ENCODE peak calls at places on chromosomes 13 and 19, in seven cellular contexts. One of them, this sample, is unnamed.

GRCh38 chr13:110326263-110326904 is 19.3 kb downstream of the COL4A2 start:
- DNase-seq in neuronal stem cell: no peak
- DNase-seq in GM23338: no peak
- DNase-seq in CD4-positive, alpha-beta memory T cell: no peak
- DNase-seq in ovary: no peak
- DNase-seq in endodermal cell: peak; percentile 66
- DNase-seq in RWPE2: no peak
- DNase-seq in this sample: no peak

GRCh38 chr13:30466841-30467252 is 1.1 kb upstream of the HMGB1 start:
- DNase-seq in GM23338: no peak
- DNase-seq in neuronal stem cell: no peak
- DNase-seq in ovary: no peak
- DNase-seq in CD4-positive, alpha-beta memory T cell: no peak
- DNase-seq in endodermal cell: no peak
- DNase-seq in RWPE2: no peak
- DNase-seq in this sample: no peak

GRCh38 chr13:99028890-99029289 is 51.0 kb upstream of the DOCK9 start:
- DNase-seq in GM23338: peak; percentile 78
- DNase-seq in CD4-positive, alpha-beta memory T cell: no peak
- DNase-seq in ovary: no peak
- DNase-seq in endodermal cell: peak; percentile 85
- DNase-seq in RWPE2: no peak
- DNase-seq in neuronal stem cell: no peak
- DNase-seq in this sample: peak; percentile 27

GRCh38 chr19:44598880-44599279 is 14.5 kb upstream of the IGSF23 start:
- DNase-seq in CD4-positive, alpha-beta memory T cell: no peak
- DNase-seq in ovary: no peak
- DNase-seq in GM23338: no peak
- DNase-seq in RWPE2: no peak
- DNase-seq in neuronal stem cell: no peak
- DNase-seq in endodermal cell: no peak
- DNase-seq in this sample: no peak

GRCh38 chr19:11152318-11153062 is 3.1 kb downstream of the SPC24 start:
- DNase-seq in GM23338: no peak
- DNase-seq in ovary: peak; percentile 68
- DNase-seq in RWPE2: no peak
- DNase-seq in CD4-positive, alpha-beta memory T cell: no peak
- DNase-seq in endodermal cell: no peak
- DNase-seq in neuronal stem cell: no peak
- DNase-seq in this sample: peak; percentile 49

GRCh38 chr19:2550431-2551171 is 74.7 kb downstream of the GADD45B start:
- DNase-seq in neuronal stem cell: no peak
- DNase-seq in ovary: no peak
- DNase-seq in endodermal cell: peak; percentile 71
- DNase-seq in GM23338: peak; percentile 43
- DNase-seq in RWPE2: no peak
- DNase-seq in CD4-positive, alpha-beta memory T cell: no peak
- DNase-seq in this sample: no peak

GRCh38 chr13:110713981-110714797 is 689 bp downstream of the ING1 start:
- DNase-seq in CD4-positive, alpha-beta memory T cell: peak; percentile 73
- DNase-seq in endodermal cell: peak; percentile 77
- DNase-seq in GM23338: peak; percentile 53
- DNase-seq in neuronal stem cell: peak; percentile 38
- DNase-seq in ovary: peak; percentile 61
- DNase-seq in RWPE2: peak; percentile 64
- DNase-seq in this sample: peak; percentile 58

GRCh38 chr19:19627716-19628498 is at the start of gene LPAR2:
- DNase-seq in CD4-positive, alpha-beta memory T cell: peak; percentile 84
- DNase-seq in GM23338: peak; percentile 78
- DNase-seq in RWPE2: no peak
- DNase-seq in ovary: peak; percentile 47
- DNase-seq in neuronal stem cell: peak; percentile 46
- DNase-seq in endodermal cell: peak; percentile 89
- DNase-seq in this sample: peak; percentile 64

GRCh38 chr13:99280166-99280565 is 22.0 kb upstream of the GPR18 start:
- DNase-seq in endodermal cell: no peak
- DNase-seq in neuronal stem cell: no peak
- DNase-seq in ovary: no peak
- DNase-seq in RWPE2: no peak
- DNase-seq in CD4-positive, alpha-beta memory T cell: no peak
- DNase-seq in GM23338: no peak
- DNase-seq in this sample: no peak

GRCh38 chr19:3656073-3656746 is 29.6 kb upstream of the CACTIN start:
- DNase-seq in GM23338: no peak
- DNase-seq in RWPE2: no peak
- DNase-seq in CD4-positive, alpha-beta memory T cell: no peak
- DNase-seq in ovary: no peak
- DNase-seq in endodermal cell: no peak
- DNase-seq in neuronal stem cell: no peak
- DNase-seq in this sample: no peak

GRCh38 chr19:31491246-31491645 is 142.0 kb upstream of the TSHZ3 start:
- DNase-seq in ovary: no peak
- DNase-seq in neuronal stem cell: no peak
- DNase-seq in endodermal cell: no peak
- DNase-seq in RWPE2: no peak
- DNase-seq in CD4-positive, alpha-beta memory T cell: no peak
- DNase-seq in GM23338: no peak
- DNase-seq in this sample: no peak

GRCh38 chr13:33281951-33282595 is 3.5 kb downstream of the STARD13 start:
- DNase-seq in RWPE2: no peak
- DNase-seq in CD4-positive, alpha-beta memory T cell: no peak
- DNase-seq in ovary: no peak
- DNase-seq in neuronal stem cell: no peak
- DNase-seq in endodermal cell: no peak
- DNase-seq in GM23338: no peak
- DNase-seq in this sample: no peak

GRCh38 chr13:109867766-109868165 is 81.4 kb upstream of the IRS2 start:
- DNase-seq in RWPE2: no peak
- DNase-seq in neuronal stem cell: no peak
- DNase-seq in GM23338: no peak
- DNase-seq in ovary: no peak
- DNase-seq in endodermal cell: no peak
- DNase-seq in CD4-positive, alpha-beta memory T cell: no peak
- DNase-seq in this sample: no peak

GRCh38 chr19:48506138-48506733 is 5.4 kb downstream of the LMTK3 start:
- DNase-seq in GM23338: peak; percentile 85
- DNase-seq in neuronal stem cell: no peak
- DNase-seq in endodermal cell: peak; percentile 57
- DNase-seq in ovary: no peak
- DNase-seq in RWPE2: no peak
- DNase-seq in CD4-positive, alpha-beta memory T cell: peak; percentile 61
- DNase-seq in this sample: no peak

GRCh38 chr19:38919837-38920528 is 8.0 kb upstream of the CCER2 start:
- DNase-seq in CD4-positive, alpha-beta memory T cell: no peak
- DNase-seq in endodermal cell: no peak
- DNase-seq in neuronal stem cell: no peak
- DNase-seq in GM23338: no peak
- DNase-seq in ovary: no peak
- DNase-seq in RWPE2: no peak
- DNase-seq in this sample: no peak

GRCh38 chr13:114148521-114148855 is 16.1 kb upstream of the RASA3 start:
- DNase-seq in endodermal cell: no peak
- DNase-seq in ovary: no peak
- DNase-seq in CD4-positive, alpha-beta memory T cell: peak; percentile 93
- DNase-seq in RWPE2: no peak
- DNase-seq in neuronal stem cell: no peak
- DNase-seq in GM23338: no peak
- DNase-seq in this sample: no peak

GRCh38 chr13:33057019-33057785 is 41.0 kb downstream of the KL start:
- DNase-seq in CD4-positive, alpha-beta memory T cell: no peak
- DNase-seq in GM23338: peak; percentile 58
- DNase-seq in ovary: no peak
- DNase-seq in neuronal stem cell: peak; percentile 54
- DNase-seq in RWPE2: no peak
- DNase-seq in endodermal cell: peak; percentile 77
- DNase-seq in this sample: no peak

GRCh38 chr19:50203281-50204080 is at the start of gene MYH14:
- DNase-seq in neuronal stem cell: peak; percentile 93
- DNase-seq in GM23338: peak; percentile 97
- DNase-seq in ovary: peak; percentile 24
- DNase-seq in endodermal cell: peak; percentile 98
- DNase-seq in RWPE2: no peak
- DNase-seq in CD4-positive, alpha-beta memory T cell: no peak
- DNase-seq in this sample: peak; percentile 88

GRCh38 chr13:110555601-110556223 is 5.8 kb downstream of the RAB20 start:
- DNase-seq in endodermal cell: no peak
- DNase-seq in neuronal stem cell: no peak
- DNase-seq in CD4-positive, alpha-beta memory T cell: no peak
- DNase-seq in ovary: no peak
- DNase-seq in RWPE2: no peak
- DNase-seq in GM23338: no peak
- DNase-seq in this sample: peak; percentile 46

GRCh38 chr13:106133025-106133424 is 402.4 kb downstream of the EFNB2 start:
- DNase-seq in RWPE2: no peak
- DNase-seq in CD4-positive, alpha-beta memory T cell: no peak
- DNase-seq in GM23338: no peak
- DNase-seq in ovary: no peak
- DNase-seq in neuronal stem cell: no peak
- DNase-seq in endodermal cell: no peak
- DNase-seq in this sample: no peak

DNA sequence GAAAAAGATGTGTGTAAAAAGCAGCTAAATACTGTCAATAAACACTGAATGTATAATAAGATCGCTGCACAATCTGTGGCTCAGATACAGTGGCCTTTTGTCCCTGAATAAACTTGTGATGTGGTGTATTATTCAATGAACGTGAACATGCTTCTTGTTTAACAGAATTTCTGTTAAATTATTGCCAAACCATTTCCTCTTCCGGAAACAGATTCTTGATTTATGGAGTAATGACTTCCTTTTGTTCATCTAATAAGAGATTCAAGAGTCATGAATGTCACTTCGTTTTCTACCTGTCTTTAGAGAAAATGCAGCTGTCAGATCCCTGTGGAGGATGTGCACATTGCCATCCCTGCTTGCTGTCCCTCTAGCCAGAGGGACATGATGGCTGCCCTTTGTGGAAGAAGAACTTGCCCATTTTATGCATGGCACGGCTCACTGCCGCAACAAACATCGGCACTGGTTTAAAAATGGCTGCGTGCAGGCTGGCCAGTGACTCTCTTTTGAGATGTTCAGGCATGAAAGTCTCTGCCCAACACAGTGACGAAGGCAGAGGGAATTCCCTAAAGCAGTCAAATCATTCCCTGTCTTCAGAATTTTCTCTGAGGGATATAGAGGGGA is 3.1 kb upstream of the TNFSF13B start:
- DNase-seq in endodermal cell: no peak
- DNase-seq in ovary: no peak
- DNase-seq in neuronal stem cell: no peak
- DNase-seq in GM23338: no peak
- DNase-seq in RWPE2: no peak
- DNase-seq in CD4-positive, alpha-beta memory T cell: no peak
- DNase-seq in this sample: no peak
- H3K27ac ChIP-seq in endodermal cell: no peak overlapping the region
- H3K27ac ChIP-seq in ovary: no peak overlapping the region
- H3K27ac ChIP-seq in neuronal stem cell: no peak overlapping the region
- H3K27ac ChIP-seq in GM23338: no peak overlapping the region
- H3K27ac ChIP-seq in RWPE2: no peak overlapping the region
- H3K27ac ChIP-seq in CD4-positive, alpha-beta memory T cell: no peak overlapping the region
- H3K27ac ChIP-seq in this sample: no peak overlapping the region

DNA sequence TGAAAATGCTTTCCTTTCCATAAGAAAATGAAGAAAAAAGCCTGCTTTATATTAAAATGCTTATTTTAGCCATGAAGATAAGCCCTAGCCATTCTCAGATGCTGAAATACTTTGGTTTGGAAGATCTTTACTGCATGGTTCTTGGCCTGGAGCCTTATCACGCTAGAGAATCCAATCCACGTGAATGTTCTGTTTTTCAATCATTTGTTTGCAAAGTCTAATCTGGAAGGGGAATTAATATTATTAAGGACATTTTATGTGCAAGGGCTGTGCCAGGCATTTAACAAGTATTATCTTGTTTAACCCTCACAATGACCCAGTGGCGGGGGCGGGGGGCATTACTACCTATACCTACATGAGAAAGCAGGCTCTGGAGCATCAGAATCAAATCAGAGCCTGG is 132.0 kb downstream of the DLEU7 start:
- DNase-seq in endodermal cell: no peak
- DNase-seq in neuronal stem cell: no peak
- DNase-seq in CD4-positive, alpha-beta memory T cell: no peak
- DNase-seq in ovary: no peak
- DNase-seq in RWPE2: no peak
- DNase-seq in GM23338: no peak
- DNase-seq in this sample: no peak
- H3K4me1 ChIP-seq in endodermal cell: peaks cover 7% of the 10 kb centered on the region
- H3K4me1 ChIP-seq in neuronal stem cell: no peaks in the 10 kb centered on the region
- H3K4me1 ChIP-seq in CD4-positive, alpha-beta memory T cell: peaks cover 19% of the 10 kb centered on the region
- H3K4me1 ChIP-seq in ovary: peaks cover 6% of the 10 kb centered on the region
- H3K4me1 ChIP-seq in RWPE2: no peaks in the 10 kb centered on the region
- H3K4me1 ChIP-seq in GM23338: no peaks in the 10 kb centered on the region
- H3K4me1 ChIP-seq in this sample: peaks cover 28% of the 10 kb centered on the region

DNA sequence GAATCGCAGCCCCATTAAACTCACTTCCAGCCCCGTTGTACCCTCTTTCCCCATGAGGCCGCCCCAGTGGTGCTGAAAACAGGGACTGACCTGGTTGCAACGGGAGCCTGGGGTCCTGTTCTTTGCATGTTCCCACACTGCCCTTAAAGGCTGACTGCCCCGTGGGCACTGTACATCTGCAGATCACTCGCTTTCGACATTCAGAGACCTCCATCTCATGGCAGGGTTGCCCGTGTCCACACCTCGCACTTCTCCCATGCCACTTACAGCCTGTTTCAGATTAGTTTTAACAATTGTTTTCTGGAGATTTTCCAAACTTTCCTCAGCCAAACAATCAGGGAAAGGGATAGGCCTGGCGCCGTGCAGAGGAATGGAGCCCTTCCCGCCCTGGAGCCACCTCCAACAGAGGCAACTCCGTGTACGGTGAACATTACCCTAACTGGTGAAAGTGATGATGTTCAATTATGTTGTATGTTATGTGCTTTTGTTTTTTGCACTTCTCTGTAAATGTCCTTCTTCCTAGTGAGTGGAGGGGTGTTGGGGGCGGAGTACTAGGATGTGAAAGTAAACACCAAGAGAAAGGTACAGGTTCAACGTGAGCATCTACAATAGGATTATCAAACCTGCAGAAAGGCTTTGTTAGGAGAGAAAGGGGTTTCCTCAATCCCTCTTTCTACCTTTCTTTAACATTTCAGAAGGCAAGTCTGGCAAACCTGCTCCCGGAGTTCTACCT is 262.8 kb downstream of the FOXO1 start:
- DNase-seq in endodermal cell: no peak
- DNase-seq in GM23338: no peak
- DNase-seq in neuronal stem cell: no peak
- DNase-seq in RWPE2: no peak
- DNase-seq in CD4-positive, alpha-beta memory T cell: no peak
- DNase-seq in ovary: no peak
- DNase-seq in this sample: no peak
- H3K27ac ChIP-seq in endodermal cell: no peak overlapping the region
- H3K27ac ChIP-seq in GM23338: no peak overlapping the region
- H3K27ac ChIP-seq in neuronal stem cell: no peak overlapping the region
- H3K27ac ChIP-seq in RWPE2: peak overlapping the region; percentile 75
- H3K27ac ChIP-seq in CD4-positive, alpha-beta memory T cell: no peak overlapping the region
- H3K27ac ChIP-seq in ovary: peak overlapping the region; percentile 56
- H3K27ac ChIP-seq in this sample: no peak overlapping the region

DNA sequence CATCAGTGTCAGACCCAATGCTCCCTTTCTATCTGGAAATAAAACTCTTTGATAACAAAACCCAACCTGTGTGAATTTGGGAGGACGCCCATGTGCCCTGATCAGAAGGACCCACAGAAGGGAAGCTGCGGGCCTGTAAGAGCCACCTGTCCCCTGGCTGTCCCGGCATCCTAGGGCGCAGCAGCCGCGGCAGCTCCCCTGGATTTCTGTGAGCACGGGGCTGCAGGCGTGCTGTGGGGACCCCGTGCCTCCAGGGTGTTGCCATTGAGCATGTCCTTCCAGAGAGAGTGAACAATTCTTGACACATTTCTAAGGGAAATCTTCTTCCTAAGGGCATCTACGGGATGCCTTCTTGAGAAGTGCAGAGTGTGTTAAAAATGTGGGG is 60.0 kb downstream of the MCF2L start:
- DNase-seq in neuronal stem cell: no peak
- DNase-seq in CD4-positive, alpha-beta memory T cell: no peak
- DNase-seq in ovary: no peak
- DNase-seq in endodermal cell: no peak
- DNase-seq in RWPE2: no peak
- DNase-seq in GM23338: no peak
- DNase-seq in this sample: no peak
- H3K4me1 ChIP-seq in neuronal stem cell: peaks cover 4% of the 10 kb centered on the region
- H3K4me1 ChIP-seq in CD4-positive, alpha-beta memory T cell: no peaks in the 10 kb centered on the region
- H3K4me1 ChIP-seq in ovary: no peaks in the 10 kb centered on the region
- H3K4me1 ChIP-seq in endodermal cell: no peaks in the 10 kb centered on the region
- H3K4me1 ChIP-seq in RWPE2: no peaks in the 10 kb centered on the region
- H3K4me1 ChIP-seq in GM23338: no peaks in the 10 kb centered on the region
- H3K4me1 ChIP-seq in this sample: no peaks in the 10 kb centered on the region

This sample was measured in lung.